ENCODE peak calls at places on chromosomes 3 and 15, in four cellular contexts. V is mesenchymal stem cell, C is H9, U is H1. J is an unnamed sample.

GRCh38 chr15:84855765-84856164 is 28.7 kb upstream of the SLC28A1 start:
- DNase-seq in U (no peak), C (no peak), V (no peak), J (no peak)

GRCh38 chr3:63168179-63168578 is 109.9 kb upstream of the SYNPR start:
- DNase-seq in C (no peak), V (no peak), U (no peak), J (no peak)

GRCh38 chr15:77608774-77609173 is 23.9 kb downstream of the LINGO1 start:
- DNase-seq in C (no peak), U (no peak), V (no peak), J (no peak)

GRCh38 chr15:45088801-45089711 is 24.9 kb downstream of the DUOX2 start:
- DNase-seq in V (peak), U (no peak), C (no peak), J (no peak)

GRCh38 chr3:105118905-105119304 is 247.8 kb upstream of the ALCAM start:
- DNase-seq in V (no peak), C (no peak), U (no peak), J (no peak)

GRCh38 chr15:48177383-48177874 is 666 bp downstream of the MYEF2 start:
- DNase-seq in C (no peak), U (no peak), V (peak), J (no peak)

GRCh38 chr3:154758109-154758868 is 321.8 kb upstream of the MME start:
- DNase-seq in U (no peak), V (peak), C (no peak), J (no peak)

GRCh38 chr3:133927543-133928066 is 31.9 kb upstream of the RAB6B start:
- DNase-seq in V (peak), U (no peak), C (peak), J (peak)

GRCh38 chr3:145125307-145125706 is 1035.7 kb downstream of the PLOD2 start:
- DNase-seq in V (peak), C (no peak), U (no peak), J (no peak)

GRCh38 chr3:136350557-136350956 is 100.4 kb downstream of the PCCB start:
- DNase-seq in U (no peak), V (peak), C (no peak), J (no peak)

GRCh38 chr3:119279101-119279554 is 15.1 kb upstream of the ARHGAP31 start:
- DNase-seq in U (no peak), C (no peak), V (no peak), J (peak)

GRCh38 chr3:87082806-87083440 is 92.0 kb upstream of the VGLL3 start:
- DNase-seq in V (peak), C (peak), U (peak), J (peak)

GRCh38 chr3:37861540-37862051 is at the start of gene CTDSPL:
- DNase-seq in V (peak), U (no peak), C (peak), J (peak)

GRCh38 chr15:43440721-43441281 is 52.2 kb downstream of the TP53BP1 start:
- DNase-seq in U (peak), C (peak), V (peak), J (peak)

GRCh38 chr3:120168038-120168437 is 73.8 kb upstream of the GSK3B start:
- DNase-seq in V (no peak), C (no peak), U (no peak), J (no peak)

GRCh38 chr15:98326804-98327203 is 321.5 kb upstream of the IGF1R start:
- DNase-seq in U (no peak), V (no peak), C (no peak), J (no peak)

GRCh38 chr3:14538451-14539088 is 1.6 kb downstream of the GRIP2 start:
- DNase-seq in V (no peak), C (no peak), U (no peak), J (no peak)

GRCh38 chr3:61858054-61858453 is 296.7 kb downstream of the PTPRG start:
- DNase-seq in U (no peak), C (no peak), V (peak), J (no peak)

GRCh38 chr15:66401130-66402021 is 14.7 kb downstream of the MAP2K1 start:
- DNase-seq in V (no peak), U (no peak), C (peak), J (no peak)

GRCh38 chr3:80688814-80689213 is 921.0 kb upstream of the ROBO1 start:
- DNase-seq in V (peak), C (no peak), U (no peak), J (no peak)

GRCh38 chr3:197516517-197516889 is 39.3 kb downstream of the BDH1 start:
- DNase-seq in C (no peak), V (peak), U (no peak), J (no peak)

GRCh38 chr15:77034620-77035467 is 36.1 kb downstream of the TSPAN3 start:
- DNase-seq in V (no peak), U (no peak), C (peak), J (no peak)

GRCh38 chr15:58501006-58501405 is 69.2 kb downstream of the LIPC start:
- DNase-seq in C (no peak), V (no peak), U (no peak), J (no peak)

GRCh38 chr15:39199076-39199475 is 381.8 kb upstream of the THBS1 start:
- DNase-seq in C (no peak), U (no peak), V (peak), J (no peak)

GRCh38 chr3:143951351-143951971 is 20.2 kb upstream of the DIPK2A start:
- DNase-seq in U (no peak), V (peak), C (no peak), J (peak)

GRCh38 chr3:172355836-172356235 is 92.4 kb downstream of the GHSR start:
- DNase-seq in U (no peak), C (no peak), V (peak), J (no peak)

GRCh38 chr15:65115542-65115941 is 542 bp upstream of the UBAP1L start:
- DNase-seq in U (no peak), C (no peak), V (no peak), J (no peak)

GRCh38 chr15:65110676-65111292 is 4.2 kb downstream of the UBAP1L start:
- DNase-seq in V (peak), U (no peak), C (no peak), J (no peak)

DNA sequence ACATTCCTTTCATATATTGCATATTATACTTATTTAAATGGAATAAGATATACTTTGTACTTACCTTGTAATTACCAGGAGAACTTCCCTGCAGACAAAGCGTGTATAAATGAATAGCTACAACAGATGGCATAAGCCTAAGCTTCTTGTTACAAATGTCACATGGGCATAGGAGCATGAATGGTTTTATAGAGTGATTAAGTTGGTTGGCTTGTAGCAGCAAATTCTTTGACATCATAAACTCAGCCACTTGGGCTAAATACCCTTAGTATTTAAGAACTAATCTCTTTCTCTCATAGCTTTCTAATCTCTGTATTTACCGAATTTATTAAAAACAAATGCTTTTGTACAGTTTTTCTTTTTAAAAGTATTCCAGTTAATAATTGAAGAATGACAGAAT is at the start of gene UBAP1L:
- DNase-seq in C (no peak), V (no peak), U (no peak), J (no peak)
- H2BK12ac ChIP-seq in C (no peak), V (no peak), U (no peak), J (no peak)

DNA sequence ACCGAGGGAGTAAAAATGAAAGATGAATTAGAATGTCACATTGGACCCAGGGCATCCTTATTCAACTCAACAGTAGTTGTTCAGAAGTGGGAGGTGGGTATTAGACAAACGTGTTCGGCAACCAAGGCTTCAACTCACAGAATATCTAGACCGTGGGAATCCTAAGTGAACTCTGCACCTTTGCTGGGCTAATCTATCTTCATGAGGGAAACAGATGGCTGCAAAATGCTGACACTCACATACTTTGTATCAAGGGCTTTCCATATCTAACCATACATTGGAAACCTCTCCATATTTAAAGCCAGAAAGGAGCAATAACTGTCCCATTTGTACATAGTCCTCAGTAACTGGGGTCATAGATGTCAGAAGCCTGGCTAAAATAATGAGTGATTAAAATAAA is 20.9 kb downstream of the PLSCR1 start:
- DNase-seq in C (no peak), U (no peak), V (peak), J (no peak)
- H2BK15ac ChIP-seq in C (no peak), U (no peak), V (no peak), J (no peak)

DNA sequence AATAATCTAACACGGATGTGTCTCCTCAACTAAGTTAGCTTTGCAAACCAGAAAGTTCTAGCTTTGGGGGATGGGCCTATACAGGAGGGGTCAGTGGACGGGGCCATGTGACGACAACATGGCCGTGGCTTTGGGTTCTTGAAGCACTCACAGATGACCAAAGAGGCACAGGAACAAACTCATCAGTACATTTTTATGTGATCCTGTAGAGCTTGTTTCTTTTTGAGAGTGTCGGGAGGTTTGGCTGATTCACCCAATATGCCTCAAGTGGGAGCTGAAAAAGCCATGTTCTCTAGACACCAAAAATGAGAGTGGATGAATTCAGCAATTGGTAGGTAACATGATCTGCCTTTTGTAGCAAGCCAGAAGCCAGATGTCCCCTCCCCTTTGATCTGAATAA is 30.1 kb downstream of the GREM1 start:
- DNase-seq in C (no peak), V (no peak), U (no peak), J (no peak)
- H2AFZ ChIP-seq in C (no peak), V (no peak), U (peak), J (no peak)

GRCh38 chr3:46603461-46604062 is 8.8 kb upstream of the FAM240A start:
- DNase-seq in V (no peak), U (no peak), C (no peak), J (no peak)
- H2BK12ac ChIP-seq in V (no peak), U (no peak), C (no peak), J (no peak)

DNA sequence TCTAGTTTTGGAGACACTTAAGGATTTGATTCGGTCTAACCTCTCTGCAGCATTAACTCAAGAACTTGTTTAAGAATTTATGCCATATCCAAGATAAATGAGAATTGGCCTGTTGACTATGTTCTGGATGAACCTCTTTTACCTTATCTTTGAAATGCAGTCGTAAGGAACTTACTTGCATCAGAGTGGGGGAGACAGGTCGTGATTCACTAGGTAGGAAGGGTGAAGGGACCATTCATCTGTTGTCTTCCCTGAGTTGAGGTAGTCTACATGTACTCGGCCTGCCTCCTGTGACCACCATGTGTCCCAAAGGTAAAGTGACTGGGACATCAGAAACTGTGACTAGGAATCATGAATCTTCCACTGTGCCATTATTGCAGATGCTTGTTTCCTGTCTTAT is 248.0 kb upstream of the P2RY1 start:
- DNase-seq in C (no peak), V (no peak), U (no peak), J (no peak)
- H2BK15ac ChIP-seq in C (no peak), V (no peak), U (no peak), J (no peak)

GRCh38 chr15:74468341-74469032 is 7.5 kb upstream of the UBL7 start:
- DNase-seq in V (no peak), C (no peak), U (no peak), J (no peak)
- H2AFZ ChIP-seq in V (no peak), C (no peak), U (no peak), J (no peak)

GRCh38 chr3:151213881-151214280 is 10.9 kb upstream of the GPR171 start:
- DNase-seq in C (no peak), U (no peak), V (peak), J (no peak)
- H2BK12ac ChIP-seq in C (no peak), U (no peak), V (no peak), J (no peak)

GRCh38 chr3:122563717-122564025 is 429 bp downstream of the PARP9 start:
- DNase-seq in U (no peak), C (no peak), V (peak), J (no peak)
- H2BK15ac ChIP-seq in U (no peak), C (no peak), V (peak), J (no peak)

DNA sequence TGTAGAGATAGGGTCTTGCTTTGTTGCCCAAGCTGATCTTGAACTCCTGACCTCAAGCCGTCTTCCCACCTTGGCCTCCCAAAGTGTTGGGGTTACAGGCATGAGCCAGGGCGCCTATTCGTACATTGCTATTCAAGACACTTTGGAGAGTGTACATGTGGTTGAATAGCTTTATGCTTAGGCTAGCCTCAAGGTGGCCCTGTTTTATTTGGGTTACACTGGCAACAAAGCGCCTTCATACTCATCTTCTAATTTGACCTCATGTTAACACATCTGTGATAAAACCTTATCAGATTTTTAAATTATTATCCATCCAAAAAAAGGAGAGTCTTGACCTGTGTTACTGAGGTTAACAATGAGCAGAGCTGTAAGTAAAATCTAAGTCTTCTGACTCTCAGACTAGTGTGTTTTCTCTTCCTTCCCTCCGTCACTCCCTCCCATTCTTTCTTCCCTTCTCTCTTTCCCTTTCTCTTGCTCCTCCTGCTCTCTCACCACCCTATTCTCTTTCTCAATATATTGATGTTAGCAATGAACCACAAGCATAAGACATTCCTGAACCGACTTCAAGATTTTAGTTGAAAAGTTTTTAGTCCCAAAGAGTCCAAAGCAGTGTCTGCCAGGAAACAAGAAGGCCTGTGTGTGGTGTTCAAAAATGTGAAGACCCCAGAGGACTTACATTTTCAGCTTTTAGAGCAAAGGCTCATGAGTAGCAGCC is 603.7 kb upstream of the CFAP20DC start:
- DNase-seq in U (no peak), V (no peak), C (no peak), J (no peak)
- H2AFZ ChIP-seq in U (peak), V (no peak), C (no peak), J (no peak)

DNA sequence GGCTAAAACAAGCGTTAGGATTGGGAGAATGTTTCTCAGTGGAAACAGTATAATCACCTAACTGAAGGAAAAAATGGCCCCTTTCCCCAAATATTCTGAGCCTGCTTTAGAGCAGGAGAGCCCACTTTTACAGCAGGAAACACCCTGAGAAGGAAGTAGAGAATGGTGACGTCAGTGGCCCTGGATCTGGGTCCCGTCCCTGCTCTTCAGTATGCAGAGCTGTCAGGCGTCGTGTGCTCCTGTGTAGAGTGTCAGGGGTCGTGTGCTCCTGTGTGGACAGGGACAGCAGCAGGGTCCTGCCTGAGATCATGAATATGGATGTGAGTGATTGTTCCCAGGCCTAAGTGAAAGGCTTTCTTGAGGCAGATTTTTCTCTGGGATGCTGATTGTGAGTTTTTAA is 45.2 kb downstream of the CGNL1 start:
- DNase-seq in U (no peak), V (no peak), C (no peak), J (no peak)
- H2BK12ac ChIP-seq in U (no peak), V (no peak), C (no peak), J (no peak)

J was measured in neuronal stem cell.